ENCODE peak calls at places on chromosomes 2 and 18, in nine cellular contexts. M is colonic mucosa, P is Calu3, U is osteocyte, I is IMR-90, L is mammary epithelial cell, V is AG09319, S is progenitor cell of endocrine pancreas, H is glutamatergic neuron. D is an unnamed sample.
A peak's percentile ranks its signal among the peaks of the same experiment; 100 is the strongest.

GRCh38 chr18:11324956-11325873 is 175.8 kb upstream of the PIEZO2 start:
- DNase-seq in S (no peak), U (no peak), V (no peak), M (no peak), H (no peak), L (peak; percentile 43), P (no peak), I (peak; percentile 85), D (no peak)

GRCh38 chr2:107197601-107198000 is 311.6 kb upstream of the ST6GAL2 start:
- DNase-seq in H (no peak), I (no peak), S (no peak), M (no peak), L (no peak), U (no peak), P (no peak), V (no peak), D (no peak)

GRCh38 chr18:55515946-55516710 is 71.9 kb downstream of the TCF4 start:
- DNase-seq in S (no peak), P (no peak), H (no peak), M (no peak), U (no peak), I (peak; percentile 84), V (no peak), L (no peak), D (no peak)

GRCh38 chr2:138707424-138708074 is 72.6 kb downstream of the NXPH2 start:
- DNase-seq in P (no peak), I (peak; percentile 90), U (no peak), H (no peak), L (peak; percentile 55), V (peak; percentile 60), S (no peak), M (no peak), D (no peak)

GRCh38 chr2:151760139-151760650 is 25.9 kb upstream of the NEB start:
- DNase-seq in M (no peak), P (no peak), I (no peak), S (no peak), H (no peak), U (no peak), L (no peak), V (no peak), D (no peak)

GRCh38 chr2:133801956-133802355 is 233.7 kb upstream of the NCKAP5 start:
- DNase-seq in S (no peak), H (no peak), M (no peak), P (no peak), I (no peak), V (no peak), U (no peak), L (no peak), D (no peak)

GRCh38 chr2:72139871-72140620 is 7.6 kb downstream of the CYP26B1 start:
- DNase-seq in L (no peak), V (no peak), P (no peak), I (no peak), U (peak; percentile 77), H (no peak), M (peak; percentile 15), S (no peak), D (no peak)

GRCh38 chr18:11105463-11105862 is 43.9 kb downstream of the PIEZO2 start:
- DNase-seq in P (no peak), V (no peak), H (no peak), I (no peak), M (no peak), L (no peak), U (no peak), S (no peak), D (no peak)

GRCh38 chr18:36761186-36761698 is 67.6 kb downstream of the TPGS2 start:
- DNase-seq in L (no peak), U (no peak), V (no peak), I (no peak), H (no peak), P (no peak), S (no peak), M (no peak), D (no peak)

GRCh38 chr2:83115606-83116005 is 1343.5 kb downstream of the SUCLG1 start:
- DNase-seq in S (no peak), H (no peak), M (no peak), U (no peak), I (no peak), V (no peak), L (peak; percentile 2), P (no peak), D (no peak)

GRCh38 chr2:236955675-236956618 is 129.7 kb upstream of the COPS8 start:
- DNase-seq in H (no peak), P (no peak), L (no peak), M (no peak), U (no peak), I (no peak), V (no peak), S (no peak), D (no peak)

GRCh38 chr2:196538646-196539045 is 100.9 kb upstream of the CCDC150 start:
- DNase-seq in M (no peak), V (no peak), S (no peak), U (no peak), I (no peak), H (no peak), L (no peak), P (no peak), D (no peak)

GRCh38 chr18:14747513-14748474 is at the start of gene ANKRD30B:
- DNase-seq in L (no peak), M (no peak), I (no peak), P (no peak), S (no peak), U (no peak), V (no peak), H (peak; percentile 34), D (no peak)

GRCh38 chr2:219034823-219035222 is 6.5 kb downstream of the CFAP65 start:
- DNase-seq in U (no peak), I (no peak), H (no peak), P (no peak), V (no peak), L (no peak), M (no peak), S (no peak), D (no peak)
- TF ChIP-seq CTCF in U (no peak), I (no peak), H (no peak), P (no peak), V (no peak), L (peak; percentile 7), M (no peak), S (no peak), D (no peak)

GRCh38 chr2:173999272-173999671 is 34.1 kb upstream of the SP3 start:
- DNase-seq in I (no peak), U (no peak), S (no peak), M (no peak), P (no peak), H (no peak), L (no peak), V (no peak), D (no peak)
- TF ChIP-seq CTCF in I (no peak), U (no peak), S (no peak), M (no peak), P (no peak), H (no peak), L (no peak), V (no peak), D (no peak)

DNA sequence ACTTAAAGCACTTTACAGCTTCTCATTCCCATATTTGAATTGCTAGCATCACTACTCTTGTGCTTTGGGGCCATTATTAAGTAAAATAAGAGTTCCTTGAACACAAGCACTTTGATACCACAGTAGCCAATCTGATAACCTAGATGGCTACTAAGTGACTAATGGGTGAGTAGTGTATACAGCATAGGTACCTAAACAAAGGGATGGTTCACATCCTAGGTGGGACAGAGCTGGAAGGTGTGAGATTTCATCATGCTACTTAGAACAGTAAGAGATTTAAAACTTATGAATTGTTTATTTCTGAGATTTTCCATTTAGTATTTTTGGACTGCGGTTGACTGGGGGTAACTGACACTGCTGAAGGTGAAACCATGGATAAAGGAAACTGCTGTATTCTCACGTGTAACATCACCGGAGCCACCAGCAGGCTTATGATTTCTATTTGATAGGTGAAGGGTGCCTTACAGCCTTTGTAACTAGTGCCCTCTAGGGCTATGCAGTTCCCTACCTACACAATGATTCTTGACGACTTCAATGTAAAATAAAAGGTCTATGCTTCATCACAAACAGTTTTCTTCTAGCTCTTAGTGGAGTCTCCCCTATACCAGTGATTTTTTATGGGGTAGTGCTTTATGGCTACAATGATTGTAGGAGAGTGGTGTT is 22.1 kb upstream of the CRIM1 start:
- DNase-seq in I (no peak), M (no peak), V (no peak), H (no peak), U (no peak), L (peak; percentile 42), P (peak; percentile 16), S (no peak), D (no peak)
- TF ChIP-seq CTCF in I (no peak), M (no peak), V (no peak), H (no peak), U (no peak), L (peak; percentile 27), P (no peak), S (no peak), D (no peak)

DNA sequence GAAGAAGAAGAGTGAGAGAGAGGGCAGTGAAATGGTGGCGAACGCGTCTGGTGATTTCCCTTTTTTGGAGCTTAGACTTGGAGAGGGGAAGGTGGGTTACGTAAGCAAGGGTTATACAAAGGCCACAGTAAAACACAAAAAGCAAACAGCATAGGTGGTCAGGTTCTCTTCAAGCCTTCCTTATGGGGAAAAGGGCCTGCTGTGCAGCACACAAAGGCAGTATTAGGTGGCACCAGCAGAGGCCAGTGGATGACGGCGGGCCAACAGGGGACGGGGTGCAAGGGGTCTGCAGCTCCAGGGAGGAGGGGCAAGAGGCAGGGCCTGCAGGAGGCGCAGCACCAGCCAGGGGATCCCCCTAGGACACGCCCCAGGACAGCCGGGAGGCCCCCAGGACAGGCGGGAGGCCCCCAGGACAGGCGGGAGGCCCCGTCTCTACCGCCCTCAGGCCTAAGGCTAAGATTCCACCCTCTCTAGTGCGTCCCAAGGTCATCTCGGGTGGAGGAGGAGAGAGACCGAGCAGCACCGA is 32.6 kb upstream of the NPC1 start:
- DNase-seq in S (peak; percentile 36), H (peak; percentile 40), I (no peak), L (no peak), P (peak; percentile 68), V (no peak), U (no peak), M (peak; percentile 46), D (peak; percentile 42)
- TF ChIP-seq CTCF in S (peak; percentile 43), H (no peak), I (no peak), L (no peak), P (no peak), V (peak; percentile 4), U (no peak), M (no peak), D (no peak)

GRCh38 chr2:209331291-209331844 is 92.5 kb upstream of the MAP2 start:
- DNase-seq in L (peak; percentile 19), M (no peak), H (no peak), V (no peak), I (peak; percentile 28), U (no peak), P (peak; percentile 14), S (no peak), D (no peak)
- TF ChIP-seq CTCF in L (peak; percentile 61), M (no peak), H (peak; percentile 20), V (peak; percentile 15), I (peak; percentile 35), U (peak; percentile 43), P (peak; percentile 41), S (peak; percentile 68), D (peak; percentile 39)

D was measured in nephron progenitor cell.